ENCODE peak calls at places on chromosome 3, in five cellular contexts. One of them, this sample, is unnamed. For H3K4me1, the result is how much of the 10 kb centered on the place peaks cover.

GRCh38 chr3:21464745-21465144 is 286.3 kb downstream of the ZNF385D start:
- DNase-seq in GM23338: no peak
- DNase-seq in PC-3: no peak
- DNase-seq in OCI-LY7: no peak
- DNase-seq in GM23248: no peak
- DNase-seq in this sample: no peak

GRCh38 chr3:108590443-108590842 is 921 bp downstream of the DZIP3 start:
- DNase-seq in OCI-LY7: peak
- DNase-seq in PC-3: no peak
- DNase-seq in GM23248: peak
- DNase-seq in GM23338: peak
- DNase-seq in this sample: peak

GRCh38 chr3:105752791-105753415 is 115.9 kb downstream of the CBLB start:
- DNase-seq in PC-3: peak
- DNase-seq in GM23248: peak
- DNase-seq in OCI-LY7: peak
- DNase-seq in GM23338: no peak
- DNase-seq in this sample: no peak

GRCh38 chr3:97105989-97106651 is 291.7 kb downstream of the EPHA6 start:
- DNase-seq in GM23338: no peak
- DNase-seq in OCI-LY7: no peak
- DNase-seq in PC-3: no peak
- DNase-seq in GM23248: no peak
- DNase-seq in this sample: no peak

GRCh38 chr3:65534825-65535224 is 503.9 kb downstream of the MAGI1 start:
- DNase-seq in GM23338: no peak
- DNase-seq in GM23248: no peak
- DNase-seq in PC-3: no peak
- DNase-seq in OCI-LY7: no peak
- DNase-seq in this sample: no peak

GRCh38 chr3:59559721-59560514 is 510.1 kb upstream of the CFAP20DC start:
- DNase-seq in PC-3: peak
- DNase-seq in OCI-LY7: no peak
- DNase-seq in GM23338: no peak
- DNase-seq in GM23248: peak
- DNase-seq in this sample: peak

GRCh38 chr3:72953325-72953956 is 43.2 kb upstream of the PPP4R2 start:
- DNase-seq in GM23338: no peak
- DNase-seq in PC-3: peak
- DNase-seq in OCI-LY7: no peak
- DNase-seq in GM23248: peak
- DNase-seq in this sample: no peak

GRCh38 chr3:134933997-134934396 is 138.9 kb downstream of the EPHB1 start:
- DNase-seq in GM23338: no peak
- DNase-seq in OCI-LY7: no peak
- DNase-seq in GM23248: no peak
- DNase-seq in PC-3: no peak
- DNase-seq in this sample: no peak

GRCh38 chr3:102192575-102192974 is 242.2 kb upstream of the ZPLD1 start:
- DNase-seq in OCI-LY7: no peak
- DNase-seq in GM23338: no peak
- DNase-seq in PC-3: peak
- DNase-seq in GM23248: no peak
- DNase-seq in this sample: no peak

GRCh38 chr3:25427155-25428002 is 684 bp upstream of the RARB start:
- DNase-seq in GM23338: no peak
- DNase-seq in PC-3: no peak
- DNase-seq in GM23248: peak
- DNase-seq in OCI-LY7: no peak
- DNase-seq in this sample: no peak

GRCh38 chr3:34301313-34301712 is 502.9 kb downstream of the PDCD6IP start:
- DNase-seq in PC-3: no peak
- DNase-seq in GM23338: peak
- DNase-seq in GM23248: no peak
- DNase-seq in OCI-LY7: no peak
- DNase-seq in this sample: peak

GRCh38 chr3:113516115-113516505 is 1.2 kb upstream of the SPICE1 start:
- DNase-seq in GM23248: peak
- DNase-seq in PC-3: peak
- DNase-seq in OCI-LY7: no peak
- DNase-seq in GM23338: peak
- DNase-seq in this sample: peak

GRCh38 chr3:40580494-40581091 is 55.8 kb downstream of the ZNF621 start:
- DNase-seq in GM23248: peak
- DNase-seq in PC-3: peak
- DNase-seq in OCI-LY7: peak
- DNase-seq in GM23338: peak
- DNase-seq in this sample: peak

GRCh38 chr3:186254676-186255665 is 107.1 kb downstream of the DGKG start:
- DNase-seq in PC-3: peak
- DNase-seq in GM23338: no peak
- DNase-seq in GM23248: no peak
- DNase-seq in OCI-LY7: peak
- DNase-seq in this sample: no peak

GRCh38 chr3:33629219-33629618 is 88.8 kb downstream of the CLASP2 start:
- DNase-seq in PC-3: no peak
- DNase-seq in GM23248: no peak
- DNase-seq in OCI-LY7: no peak
- DNase-seq in GM23338: no peak
- DNase-seq in this sample: no peak

GRCh38 chr3:104628185-104628789 is 738.4 kb upstream of the ALCAM start:
- DNase-seq in GM23248: peak
- DNase-seq in PC-3: peak
- DNase-seq in OCI-LY7: peak
- DNase-seq in GM23338: peak
- DNase-seq in this sample: peak

GRCh38 chr3:104989878-104990277 is 376.8 kb upstream of the ALCAM start:
- DNase-seq in PC-3: no peak
- DNase-seq in GM23338: no peak
- DNase-seq in GM23248: peak
- DNase-seq in OCI-LY7: no peak
- DNase-seq in this sample: no peak

GRCh38 chr3:104102386-104102785 is 1264.3 kb upstream of the ALCAM start:
- DNase-seq in PC-3: peak
- DNase-seq in GM23248: peak
- DNase-seq in OCI-LY7: peak
- DNase-seq in GM23338: peak
- DNase-seq in this sample: peak

GRCh38 chr3:148631124-148631903 is 66.4 kb upstream of the AGTR1 start:
- DNase-seq in GM23338: peak
- DNase-seq in GM23248: peak
- DNase-seq in OCI-LY7: no peak
- DNase-seq in PC-3: no peak
- DNase-seq in this sample: peak

GRCh38 chr3:15690250-15690649 is 88.7 kb downstream of the BTD start:
- DNase-seq in GM23248: no peak
- DNase-seq in GM23338: no peak
- DNase-seq in PC-3: no peak
- DNase-seq in OCI-LY7: no peak
- DNase-seq in this sample: no peak

GRCh38 chr3:89025185-89025584 is 82.2 kb upstream of the EPHA3 start:
- DNase-seq in GM23338: no peak
- DNase-seq in GM23248: peak
- DNase-seq in OCI-LY7: no peak
- DNase-seq in PC-3: peak
- DNase-seq in this sample: peak

GRCh38 chr3:192169332-192169915 is 557.9 kb downstream of the FGF12 start:
- DNase-seq in PC-3: no peak
- DNase-seq in GM23248: no peak
- DNase-seq in GM23338: no peak
- DNase-seq in OCI-LY7: no peak
- DNase-seq in this sample: no peak

GRCh38 chr3:72319202-72320095 is 528.8 kb downstream of the SHQ1 start:
- DNase-seq in GM23248: peak
- DNase-seq in PC-3: peak
- DNase-seq in OCI-LY7: no peak
- DNase-seq in GM23338: no peak
- DNase-seq in this sample: no peak

GRCh38 chr3:152396867-152397266 is 128.1 kb downstream of the MBNL1 start:
- DNase-seq in GM23338: no peak
- DNase-seq in OCI-LY7: no peak
- DNase-seq in PC-3: no peak
- DNase-seq in GM23248: peak
- DNase-seq in this sample: no peak

GRCh38 chr3:100615684-100616083 is 6.3 kb downstream of the ADGRG7 start:
- DNase-seq in PC-3: no peak
- DNase-seq in OCI-LY7: no peak
- DNase-seq in GM23248: peak
- DNase-seq in GM23338: no peak
- DNase-seq in this sample: no peak

DNA sequence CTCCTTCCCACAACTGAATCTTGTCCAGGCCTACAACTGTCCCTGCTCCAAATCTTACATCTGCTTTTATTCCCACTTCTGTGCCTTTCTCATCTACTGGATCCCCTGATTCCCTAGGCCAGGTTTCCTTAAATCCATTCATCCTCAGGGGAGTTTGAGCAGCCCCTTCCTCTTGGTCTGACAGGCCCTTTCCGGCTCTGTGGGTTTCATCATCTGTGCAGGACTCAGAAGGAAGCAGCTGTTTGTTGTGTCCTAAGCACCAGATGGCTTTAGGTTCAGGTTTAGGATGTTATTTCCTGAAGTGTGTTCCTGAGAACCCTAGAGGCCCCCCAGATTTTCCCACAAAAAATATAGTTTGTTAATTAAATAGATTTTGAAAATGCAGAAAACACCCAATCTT is 127.9 kb upstream of the IL12A start:
- DNase-seq in GM23338: no peak
- DNase-seq in OCI-LY7: peak
- DNase-seq in GM23248: no peak
- DNase-seq in PC-3: no peak
- DNase-seq in this sample: no peak
- H3K27ac ChIP-seq in GM23338: no peak
- H3K27ac ChIP-seq in OCI-LY7: no peak
- H3K27ac ChIP-seq in GM23248: no peak
- H3K27ac ChIP-seq in PC-3: no peak
- H3K27ac ChIP-seq in this sample: no peak

GRCh38 chr3:115615001-115615447 is 8.3 kb upstream of the GAP43 start:
- DNase-seq in GM23248: peak
- DNase-seq in GM23338: peak
- DNase-seq in OCI-LY7: no peak
- DNase-seq in PC-3: peak
- DNase-seq in this sample: peak

GRCh38 chr3:115617573-115617972 is 5.7 kb upstream of the GAP43 start:
- DNase-seq in PC-3: no peak
- DNase-seq in GM23338: no peak
- DNase-seq in OCI-LY7: no peak
- DNase-seq in GM23248: no peak
- DNase-seq in this sample: no peak

GRCh38 chr3:115615451-115615850 is 7.9 kb upstream of the GAP43 start:
- DNase-seq in OCI-LY7: no peak
- DNase-seq in PC-3: no peak
- DNase-seq in GM23248: no peak
- DNase-seq in GM23338: no peak
- DNase-seq in this sample: no peak

DNA sequence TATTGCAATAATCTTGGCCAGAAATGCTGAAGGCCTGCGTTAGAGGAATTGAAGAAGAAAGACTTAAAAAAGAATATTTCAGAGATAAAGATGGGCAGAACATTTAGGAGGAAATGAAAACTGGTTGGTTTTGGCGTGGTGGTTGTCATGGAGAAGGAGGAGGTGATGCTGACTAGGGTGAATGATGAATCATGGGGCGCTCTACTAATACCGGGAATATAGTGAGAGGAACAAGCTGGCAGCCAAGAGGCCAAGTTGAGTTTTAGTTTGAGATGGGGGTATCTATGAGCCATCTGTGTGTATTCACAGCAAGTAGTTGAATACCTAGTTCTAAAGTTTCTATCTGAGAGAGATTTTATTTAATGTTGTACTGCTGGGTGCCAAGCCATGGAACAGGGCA is 6.8 kb upstream of the GAP43 start:
- DNase-seq in GM23248: no peak
- DNase-seq in OCI-LY7: no peak
- DNase-seq in PC-3: no peak
- DNase-seq in GM23338: no peak
- DNase-seq in this sample: no peak
- TF ChIP-seq EZH2phosphoT487 in GM23248: no peak
- TF ChIP-seq EZH2phosphoT487 in OCI-LY7: no peak
- TF ChIP-seq EZH2phosphoT487 in PC-3: no peak
- TF ChIP-seq EZH2phosphoT487 in GM23338: no peak
- TF ChIP-seq EZH2phosphoT487 in this sample: no peak

DNA sequence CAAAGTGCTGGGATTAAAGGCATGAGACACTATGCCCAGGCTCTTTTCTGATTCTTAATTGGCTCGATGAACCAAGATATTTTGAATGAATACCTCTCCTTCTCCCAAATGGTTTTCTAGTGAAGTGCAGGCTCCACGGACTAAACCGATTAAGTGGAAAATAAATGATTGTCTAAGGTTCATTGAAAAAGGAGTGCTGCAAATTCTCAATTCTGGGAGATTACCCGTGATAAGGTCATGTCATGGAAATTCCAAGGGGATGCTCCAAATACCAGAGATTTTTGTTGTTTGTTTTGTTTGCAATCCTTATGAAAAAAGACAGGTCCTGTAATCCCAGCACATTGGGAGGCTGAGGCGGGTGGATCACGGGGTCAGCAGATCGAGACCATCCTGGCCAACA is 406.9 kb upstream of the TBL1XR1 start:
- DNase-seq in PC-3: no peak
- DNase-seq in GM23248: no peak
- DNase-seq in GM23338: no peak
- DNase-seq in OCI-LY7: no peak
- DNase-seq in this sample: no peak
- H3K4me1 ChIP-seq in PC-3: under half
- H3K4me1 ChIP-seq in GM23248: under half
- H3K4me1 ChIP-seq in GM23338: under half
- H3K4me1 ChIP-seq in OCI-LY7: under half
- H3K4me1 ChIP-seq in this sample: under half

GRCh38 chr3:143121240-143122088 is 1.9 kb downstream of the CHST2 start:
- DNase-seq in OCI-LY7: peak
- DNase-seq in GM23338: peak
- DNase-seq in PC-3: peak
- DNase-seq in GM23248: peak
- DNase-seq in this sample: no peak

GRCh38 chr3:143119974-143120715 is 574 bp downstream of the CHST2 start:
- DNase-seq in PC-3: no peak
- DNase-seq in OCI-LY7: peak
- DNase-seq in GM23248: peak
- DNase-seq in GM23338: peak
- DNase-seq in this sample: peak

GRCh38 chr3:143119009-143119914 is at the start of gene CHST2:
- DNase-seq in GM23248: peak
- DNase-seq in PC-3: peak
- DNase-seq in GM23338: peak
- DNase-seq in OCI-LY7: peak
- DNase-seq in this sample: peak

GRCh38 chr3:143120716-143121239 is 1.2 kb downstream of the CHST2 start:
- DNase-seq in GM23338: peak
- DNase-seq in OCI-LY7: no peak
- DNase-seq in GM23248: peak
- DNase-seq in PC-3: peak
- DNase-seq in this sample: peak

DNA sequence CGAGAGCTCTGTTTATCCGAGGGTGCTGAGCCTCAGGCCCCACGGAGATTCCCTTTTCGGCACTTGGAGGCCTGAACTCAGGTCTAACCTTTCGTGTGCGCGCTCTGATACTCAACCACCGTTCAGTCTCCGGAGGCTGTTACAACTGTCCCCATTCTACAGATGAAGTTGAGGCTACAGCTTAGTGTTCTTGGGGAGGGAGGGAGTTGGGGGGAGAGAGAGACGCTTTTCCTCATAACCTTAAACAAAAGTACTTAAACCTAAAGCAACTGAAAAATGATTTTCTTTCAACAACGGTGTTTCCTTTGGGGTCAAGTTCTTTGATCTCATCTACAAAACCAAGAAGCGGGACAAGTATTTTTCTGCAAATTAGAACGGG is 952 bp upstream of the CHST2 start:
- DNase-seq in GM23338: peak
- DNase-seq in GM23248: no peak
- DNase-seq in PC-3: no peak
- DNase-seq in OCI-LY7: no peak
- DNase-seq in this sample: peak
- H3K27ac ChIP-seq in GM23338: no peak
- H3K27ac ChIP-seq in GM23248: no peak
- H3K27ac ChIP-seq in PC-3: no peak
- H3K27ac ChIP-seq in OCI-LY7: no peak
- H3K27ac ChIP-seq in this sample: no peak